ENCODE peak calls at places on chromosome 22, in seven cellular contexts. K is foreskin fibroblast, R is H1, U is PC-9, T is uterus, M is upper lobe of right lung, E is A549. A is an unnamed sample.

GRCh38 chr22:25357606-25358420 is 138.4 kb downstream of the CRYBB2 start:
- DNase-seq in T (no peak), R (no peak), M (peak; percentile 41), E (no peak), K (no peak), U (no peak), A (no peak)

GRCh38 chr22:19700790-19701419 is 13.4 kb upstream of the SEPTIN5 start:
- DNase-seq in E (no peak), U (no peak), K (no peak), R (no peak), T (no peak), M (peak; percentile 12), A (no peak)

GRCh38 chr22:48954781-48955311 is 872.8 kb downstream of the BRD1 start:
- DNase-seq in R (no peak), E (no peak), T (no peak), K (peak; percentile 1), M (peak; percentile 38), U (no peak), A (no peak)

GRCh38 chr22:19242699-19243098 is 48.8 kb downstream of the CLTCL1 start:
- DNase-seq in K (no peak), M (no peak), R (no peak), E (no peak), T (no peak), U (no peak), A (no peak)

GRCh38 chr22:33112606-33113005 is 54.4 kb upstream of the SYN3 start:
- DNase-seq in T (no peak), M (no peak), U (no peak), K (no peak), R (no peak), E (no peak), A (no peak)

GRCh38 chr22:48306284-48306683 is 1521.4 kb downstream of the BRD1 start:
- DNase-seq in U (no peak), R (no peak), M (no peak), T (no peak), E (no peak), K (no peak), A (no peak)

GRCh38 chr22:49451070-49451840 is 376.4 kb downstream of the BRD1 start:
- DNase-seq in E (no peak), R (no peak), T (no peak), M (peak; percentile 39), U (no peak), K (no peak), A (no peak)

GRCh38 chr22:40251106-40251505 is 73.4 kb downstream of the TNRC6B start:
- DNase-seq in E (no peak), K (no peak), U (no peak), M (no peak), R (no peak), T (no peak), A (no peak)

GRCh38 chr22:33921576-33922181 is 1.4 kb upstream of the LARGE1 start:
- DNase-seq in U (no peak), K (peak; percentile 51), M (peak; percentile 77), E (peak; percentile 8), T (peak; percentile 76), R (no peak), A (peak; percentile 41)

GRCh38 chr22:37020192-37020479 is 594 bp downstream of the MPST start:
- DNase-seq in T (peak; percentile 27), M (no peak), R (no peak), U (peak; percentile 63), K (peak; percentile 72), E (no peak), A (peak; percentile 51)

GRCh38 chr22:19758896-19759458 is 1.6 kb upstream of the TBX1 start:
- DNase-seq in M (no peak), K (no peak), R (no peak), E (no peak), T (no peak), U (no peak), A (no peak)

GRCh38 chr22:30348837-30349236 is 7.9 kb downstream of the SF3A1 start:
- DNase-seq in K (peak; percentile 70), M (no peak), U (no peak), R (no peak), E (no peak), T (no peak), A (no peak)

GRCh38 chr22:36213596-36213995 is 12.0 kb upstream of the APOL4 start:
- DNase-seq in E (no peak), T (no peak), M (no peak), R (no peak), U (no peak), K (no peak), A (no peak)

GRCh38 chr22:35728639-35729308 is 11.1 kb downstream of the APOL5 start:
- DNase-seq in K (no peak), U (peak; percentile 61), E (no peak), R (no peak), M (no peak), T (no peak), A (no peak)

GRCh38 chr22:19035474-19036228 is 86.6 kb downstream of the DGCR2 start:
- DNase-seq in R (no peak), M (peak; percentile 58), U (no peak), T (no peak), E (no peak), K (no peak), A (peak; percentile 5)

GRCh38 chr22:39994046-39994565 is 648 bp upstream of the FAM83F start:
- DNase-seq in K (no peak), U (no peak), E (no peak), M (no peak), T (no peak), R (no peak), A (no peak)

GRCh38 chr22:19303785-19304184 is 12.3 kb upstream of the CLTCL1 start:
- DNase-seq in U (no peak), M (no peak), T (no peak), E (no peak), K (no peak), R (no peak), A (no peak)

GRCh38 chr22:37234736-37235711 is 9.0 kb downstream of the RAC2 start:
- DNase-seq in M (no peak), R (no peak), T (no peak), U (no peak), K (no peak), E (no peak), A (no peak)

DNA sequence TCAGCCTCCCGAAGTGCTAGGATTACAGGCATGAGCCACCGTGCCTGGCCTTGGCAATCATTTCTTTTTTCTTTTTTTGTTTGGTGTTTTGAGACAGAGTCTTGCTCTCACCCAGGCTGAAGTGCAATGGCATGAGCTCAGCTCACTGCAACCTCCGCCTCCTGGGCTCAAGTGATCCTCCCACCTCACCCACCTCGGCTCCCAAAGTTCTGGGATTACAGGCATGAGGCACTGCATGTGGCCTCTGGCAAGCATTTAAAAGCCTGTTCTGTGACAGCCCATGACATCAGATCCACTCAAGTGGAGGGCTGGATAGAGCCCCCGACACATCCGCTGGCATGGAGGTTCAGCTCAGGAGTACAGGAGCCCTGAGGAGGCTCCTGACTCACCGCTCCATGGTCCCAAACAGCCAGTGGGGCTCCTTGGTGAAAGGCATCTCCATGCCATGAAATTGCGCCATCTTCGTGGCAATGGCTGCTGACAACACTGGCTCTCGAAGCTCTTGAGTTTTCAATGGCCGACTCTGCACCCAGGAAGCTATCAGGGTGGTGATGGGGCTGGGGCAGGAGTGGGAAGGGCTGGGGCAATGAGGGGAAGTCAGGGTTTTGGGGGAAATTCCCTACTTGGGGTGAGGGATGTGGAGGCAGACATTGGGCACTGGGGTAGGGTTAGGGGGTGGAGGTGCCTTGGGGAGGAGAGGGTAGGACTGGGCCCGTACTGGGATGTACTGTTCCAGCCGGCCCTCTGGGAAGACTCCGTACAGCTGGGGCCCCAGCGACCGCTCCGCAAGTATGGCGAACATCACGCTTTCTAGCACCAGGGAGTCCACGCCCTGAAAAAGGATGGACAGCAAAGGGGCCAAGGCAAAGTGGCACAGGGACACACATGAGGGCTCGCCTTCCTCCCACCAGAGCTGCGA is 1.4 kb downstream of the CHKB start:
- DNase-seq in E (no peak), U (no peak), M (peak; percentile 64), K (no peak), R (no peak), T (no peak), A (no peak)
- H3K4me3 ChIP-seq in E (peak overlapping the region; percentile 88), U (peak overlapping the region; percentile 89), M (peak overlapping the region; percentile 82), K (peak overlapping the region; percentile 58), R (peak overlapping the region; percentile 70), T (peak overlapping the region; percentile 69), A (peak overlapping the region; percentile 83)

DNA sequence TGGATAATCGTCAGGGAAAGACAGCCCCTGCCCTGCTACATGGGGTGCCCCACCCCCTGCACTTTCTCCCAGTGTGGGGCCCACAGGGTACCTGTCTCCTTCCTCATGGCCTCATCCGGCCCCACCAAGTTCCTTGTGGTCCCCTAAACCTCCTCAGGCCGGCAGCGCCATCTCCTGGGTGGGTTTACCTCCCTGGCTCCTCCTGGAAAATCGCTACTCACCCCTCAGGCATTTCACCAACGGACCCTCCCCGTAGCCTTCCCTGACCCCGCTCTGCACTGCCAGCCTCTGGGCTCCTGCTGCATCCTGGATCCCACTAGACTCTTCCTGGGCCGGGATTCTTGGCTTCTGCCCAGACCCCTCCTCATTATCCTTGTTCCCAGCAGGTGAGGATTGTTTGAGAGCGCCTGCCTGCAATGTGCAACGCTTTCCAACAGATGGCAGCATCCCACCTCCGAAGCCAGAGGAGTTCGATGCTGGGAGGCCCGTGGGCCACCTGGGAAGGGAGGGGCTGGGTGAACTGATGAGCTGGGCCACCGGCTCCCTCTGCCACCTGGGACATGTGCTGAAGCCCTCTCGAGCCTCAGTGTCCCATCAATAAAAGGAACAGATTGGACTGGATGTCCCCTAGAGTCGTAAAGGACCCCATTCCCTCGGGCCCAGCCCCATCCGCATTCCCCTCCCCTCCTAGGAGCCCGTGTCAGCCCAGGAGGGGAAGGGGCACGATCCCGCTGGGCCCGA is 44.2 kb upstream of the TTLL12 start:
- DNase-seq in T (peak; percentile 55), M (peak; percentile 85), E (peak; percentile 60), U (no peak), R (peak; percentile 66), K (peak; percentile 65), A (peak; percentile 37)
- TF ChIP-seq CTCF in T (peak; percentile 82), M (peak; percentile 91), E (peak; percentile 69), U (peak; percentile 99), R (peak; percentile 89), K (peak; percentile 81), A (peak; percentile 94)

GRCh38 chr22:23137905-23138520 is 3.8 kb downstream of the RSPH14 start:
- DNase-seq in U (no peak), E (no peak), R (no peak), T (no peak), M (no peak), K (peak; percentile 16), A (no peak)

GRCh38 chr22:23140385-23140784 is 1.4 kb downstream of the RSPH14 start:
- DNase-seq in E (no peak), R (no peak), M (no peak), U (no peak), K (no peak), T (no peak), A (no peak)

GRCh38 chr22:23138584-23139469 is 3.0 kb downstream of the RSPH14 start:
- DNase-seq in K (no peak), E (no peak), R (no peak), T (no peak), U (no peak), M (no peak), A (no peak)

GRCh38 chr22:23133922-23134321 is 7.9 kb downstream of the RSPH14 start:
- DNase-seq in M (no peak), R (no peak), T (no peak), U (no peak), E (no peak), K (no peak), A (no peak)

GRCh38 chr22:23137468-23137867 is 4.3 kb downstream of the RSPH14 start:
- DNase-seq in E (no peak), U (no peak), R (no peak), K (no peak), M (no peak), T (no peak), A (no peak)
- H3K4me3 ChIP-seq in E (no peak overlapping the region), U (no peak overlapping the region), R (no peak overlapping the region), K (no peak overlapping the region), M (no peak overlapping the region), T (no peak overlapping the region), A (no peak overlapping the region)

GRCh38 chr22:42269407-42270177 is 861 bp downstream of the TCF20 start:
- DNase-seq in K (peak; percentile 50), M (peak; percentile 88), R (no peak), E (peak; percentile 68), T (peak; percentile 40), U (peak; percentile 74), A (peak; percentile 16)
- TF ChIP-seq CTCF in K (no peak), M (no peak), R (peak; percentile 7), E (no peak), T (no peak), U (no peak), A (no peak)

A was measured in fibroblast of villous mesenchyme.